ENCODE peak calls at places on chromosomes 1 and 21, in four cellular contexts. One of them, this sample, is unnamed.

GRCh38 chr1:62309906-62310305 is 9.3 kb downstream of the KANK4 start:
- DNase-seq in astrocyte of the cerebellum: no peak
- DNase-seq in fibroblast of lung: no peak
- DNase-seq in kidney epithelial cell: no peak
- DNase-seq in this sample: no peak

GRCh38 chr21:38806153-38806941 is 618 bp downstream of the ETS2 start:
- DNase-seq in astrocyte of the cerebellum: no peak
- DNase-seq in fibroblast of lung: peak; percentile 10
- DNase-seq in kidney epithelial cell: no peak
- DNase-seq in this sample: no peak

GRCh38 chr1:1806890-1807289 is 28.6 kb upstream of the NADK start:
- DNase-seq in astrocyte of the cerebellum: no peak
- DNase-seq in fibroblast of lung: peak; percentile 45
- DNase-seq in kidney epithelial cell: no peak
- DNase-seq in this sample: no peak

GRCh38 chr1:170791941-170792340 is 128.0 kb downstream of the PRRX1 start:
- DNase-seq in astrocyte of the cerebellum: no peak
- DNase-seq in fibroblast of lung: no peak
- DNase-seq in kidney epithelial cell: no peak
- DNase-seq in this sample: no peak

GRCh38 chr1:104921552-104921951 is 1171.9 kb downstream of the AMY1C start:
- DNase-seq in astrocyte of the cerebellum: peak; percentile 12
- DNase-seq in fibroblast of lung: peak; percentile 25
- DNase-seq in kidney epithelial cell: no peak
- DNase-seq in this sample: peak; percentile 75

GRCh38 chr1:53524428-53525400 is 65.5 kb downstream of the DMRTB1 start:
- DNase-seq in astrocyte of the cerebellum: no peak
- DNase-seq in fibroblast of lung: no peak
- DNase-seq in kidney epithelial cell: no peak
- DNase-seq in this sample: no peak

GRCh38 chr1:51870603-51871350 is 7.8 kb downstream of the NRDC start:
- DNase-seq in astrocyte of the cerebellum: no peak
- DNase-seq in fibroblast of lung: no peak
- DNase-seq in kidney epithelial cell: no peak
- DNase-seq in this sample: no peak

GRCh38 chr1:199691540-199691939 is 336.0 kb upstream of the NR5A2 start:
- DNase-seq in astrocyte of the cerebellum: peak; percentile 81
- DNase-seq in fibroblast of lung: peak; percentile 92
- DNase-seq in kidney epithelial cell: peak; percentile 77
- DNase-seq in this sample: peak; percentile 53

GRCh38 chr21:28421716-28422480 is 570.8 kb downstream of the LTN1 start:
- DNase-seq in astrocyte of the cerebellum: no peak
- DNase-seq in fibroblast of lung: peak; percentile 30
- DNase-seq in kidney epithelial cell: no peak
- DNase-seq in this sample: no peak

GRCh38 chr1:206540044-206540758 is 32.9 kb downstream of the RASSF5 start:
- DNase-seq in astrocyte of the cerebellum: no peak
- DNase-seq in fibroblast of lung: no peak
- DNase-seq in kidney epithelial cell: no peak
- DNase-seq in this sample: no peak

GRCh38 chr1:244349581-244350001 is 102.1 kb downstream of the ADSS2 start:
- DNase-seq in astrocyte of the cerebellum: no peak
- DNase-seq in fibroblast of lung: peak; percentile 55
- DNase-seq in kidney epithelial cell: no peak
- DNase-seq in this sample: no peak

GRCh38 chr1:5597991-5598823 is 394.0 kb downstream of the NPHP4 start:
- DNase-seq in astrocyte of the cerebellum: no peak
- DNase-seq in fibroblast of lung: no peak
- DNase-seq in kidney epithelial cell: no peak
- DNase-seq in this sample: no peak

GRCh38 chr1:179601093-179601492 is 9.5 kb downstream of the TDRD5 start:
- DNase-seq in astrocyte of the cerebellum: no peak
- DNase-seq in fibroblast of lung: no peak
- DNase-seq in kidney epithelial cell: no peak
- DNase-seq in this sample: no peak

GRCh38 chr1:209808059-209808494 is 2.1 kb upstream of the IRF6 start:
- DNase-seq in astrocyte of the cerebellum: peak; percentile 40
- DNase-seq in fibroblast of lung: peak; percentile 94
- DNase-seq in kidney epithelial cell: peak; percentile 90
- DNase-seq in this sample: peak; percentile 79

GRCh38 chr1:8711161-8711560 is 106.3 kb downstream of the RERE start:
- DNase-seq in astrocyte of the cerebellum: no peak
- DNase-seq in fibroblast of lung: peak; percentile 39
- DNase-seq in kidney epithelial cell: no peak
- DNase-seq in this sample: no peak

GRCh38 chr1:156882543-156882942 is 11.0 kb upstream of the PEAR1 start:
- DNase-seq in astrocyte of the cerebellum: no peak
- DNase-seq in fibroblast of lung: no peak
- DNase-seq in kidney epithelial cell: no peak
- DNase-seq in this sample: no peak

GRCh38 chr1:6148497-6149241 is 31.5 kb downstream of the CHD5 start:
- DNase-seq in astrocyte of the cerebellum: no peak
- DNase-seq in fibroblast of lung: no peak
- DNase-seq in kidney epithelial cell: no peak
- DNase-seq in this sample: no peak

GRCh38 chr1:204817341-204817740 is 53.3 kb upstream of the NFASC start:
- DNase-seq in astrocyte of the cerebellum: no peak
- DNase-seq in fibroblast of lung: no peak
- DNase-seq in kidney epithelial cell: no peak
- DNase-seq in this sample: no peak

GRCh38 chr1:172108494-172108893 is 267.2 kb downstream of the DNM3 start:
- DNase-seq in astrocyte of the cerebellum: no peak
- DNase-seq in fibroblast of lung: no peak
- DNase-seq in kidney epithelial cell: no peak
- DNase-seq in this sample: peak; percentile 48

GRCh38 chr1:117146570-117147340 is 25.2 kb upstream of the TRIM45 start:
- DNase-seq in astrocyte of the cerebellum: peak; percentile 85
- DNase-seq in fibroblast of lung: peak; percentile 97
- DNase-seq in kidney epithelial cell: peak; percentile 63
- DNase-seq in this sample: no peak

GRCh38 chr1:114607223-114607622 is 25.8 kb upstream of the BCAS2 start:
- DNase-seq in astrocyte of the cerebellum: no peak
- DNase-seq in fibroblast of lung: no peak
- DNase-seq in kidney epithelial cell: no peak
- DNase-seq in this sample: peak; percentile 37

GRCh38 chr21:32001390-32001789 is 128.6 kb downstream of the HUNK start:
- DNase-seq in astrocyte of the cerebellum: peak; percentile 3
- DNase-seq in fibroblast of lung: no peak
- DNase-seq in kidney epithelial cell: no peak
- DNase-seq in this sample: no peak

GRCh38 chr1:93399781-93400180 is 48.1 kb upstream of the FNBP1L start:
- DNase-seq in astrocyte of the cerebellum: no peak
- DNase-seq in fibroblast of lung: no peak
- DNase-seq in kidney epithelial cell: no peak
- DNase-seq in this sample: no peak

GRCh38 chr1:184296466-184297243 is 90.2 kb upstream of the C1orf21 start:
- DNase-seq in astrocyte of the cerebellum: peak; percentile 83
- DNase-seq in fibroblast of lung: peak; percentile 93
- DNase-seq in kidney epithelial cell: no peak
- DNase-seq in this sample: peak; percentile 99

GRCh38 chr1:164735315-164736052 is 176.5 kb downstream of the PBX1 start:
- DNase-seq in astrocyte of the cerebellum: no peak
- DNase-seq in fibroblast of lung: peak; percentile 71
- DNase-seq in kidney epithelial cell: no peak
- DNase-seq in this sample: no peak

GRCh38 chr1:181092056-181092455 is 3.6 kb downstream of the IER5 start:
- DNase-seq in astrocyte of the cerebellum: no peak
- DNase-seq in fibroblast of lung: no peak
- DNase-seq in kidney epithelial cell: no peak
- DNase-seq in this sample: no peak

DNA sequence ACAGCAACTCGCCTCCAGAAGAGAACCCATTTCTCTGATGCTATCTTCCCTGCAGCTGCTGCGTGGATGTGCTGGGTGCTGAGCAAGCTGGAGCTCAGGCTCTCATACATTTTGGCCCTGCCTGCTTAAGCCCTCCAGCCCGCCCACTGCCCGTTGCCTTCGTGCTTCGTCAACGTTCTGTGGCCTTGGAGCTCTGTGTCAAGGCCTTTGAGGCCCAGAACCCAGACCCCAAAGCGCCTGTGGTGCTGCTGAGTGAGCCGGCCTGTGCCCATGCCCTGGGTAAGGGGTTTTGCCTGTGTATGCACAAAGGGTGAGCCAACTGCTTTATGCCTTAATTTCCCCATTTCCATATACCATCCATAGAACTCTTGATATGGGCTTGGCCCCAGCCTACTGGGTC is 1.1 kb downstream of the DPH2 start:
- DNase-seq in astrocyte of the cerebellum: no peak
- DNase-seq in fibroblast of lung: no peak
- DNase-seq in kidney epithelial cell: no peak
- DNase-seq in this sample: no peak
- H3K4me3 ChIP-seq in astrocyte of the cerebellum: peak overlapping the region; percentile 96
- H3K4me3 ChIP-seq in fibroblast of lung: peak overlapping the region; percentile 97
- H3K4me3 ChIP-seq in kidney epithelial cell: no peak overlapping the region
- H3K4me3 ChIP-seq in this sample: no peak overlapping the region

GRCh38 chr1:160550572-160551034 is 27.5 kb upstream of the SLAMF6 start:
- DNase-seq in astrocyte of the cerebellum: no peak
- DNase-seq in fibroblast of lung: no peak
- DNase-seq in kidney epithelial cell: no peak
- DNase-seq in this sample: no peak
- TF ChIP-seq CTCF in astrocyte of the cerebellum: no peak
- TF ChIP-seq CTCF in fibroblast of lung: no peak
- TF ChIP-seq CTCF in kidney epithelial cell: peak; percentile 5
- TF ChIP-seq CTCF in this sample: no peak

DNA sequence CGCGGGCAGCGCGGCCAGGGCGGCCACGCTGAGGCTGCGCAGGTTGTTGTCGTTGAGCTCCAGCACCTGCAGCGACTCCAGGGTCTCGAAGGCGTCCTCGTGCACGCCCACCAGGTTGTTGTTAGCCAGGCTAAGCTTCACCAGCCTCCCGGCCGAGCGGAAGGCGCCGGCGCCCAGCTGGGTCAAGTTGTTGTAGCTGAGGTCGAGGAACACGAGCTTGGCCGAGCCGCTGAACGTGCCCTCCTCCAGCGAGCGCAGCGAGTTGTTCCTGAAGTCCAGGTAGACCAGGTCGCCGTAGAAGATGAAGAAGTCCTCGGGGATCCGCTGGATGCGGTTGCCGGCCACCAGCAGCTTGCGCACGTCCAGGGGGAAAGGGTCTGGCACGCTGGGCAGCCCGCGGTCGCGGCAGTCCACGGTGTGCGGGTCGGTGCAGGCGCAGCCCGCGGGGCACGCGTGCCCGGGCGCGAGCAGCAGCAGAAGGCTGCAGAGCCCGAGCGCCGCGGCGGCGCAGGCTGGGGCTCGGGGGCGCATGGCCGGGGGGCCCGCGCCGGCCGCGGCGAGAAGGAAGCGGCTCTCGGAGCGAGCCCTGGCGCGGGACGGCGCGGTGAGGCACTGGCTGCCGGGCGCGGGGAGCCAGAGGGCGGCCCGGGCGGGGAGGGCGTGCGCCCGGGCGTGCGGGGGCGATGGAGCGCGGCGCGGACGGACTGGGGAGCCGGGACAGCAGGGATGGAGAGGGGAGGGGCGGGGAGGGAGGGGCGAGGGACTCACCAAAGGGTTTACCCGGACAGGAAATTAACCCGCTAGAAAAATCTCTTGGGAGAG is 529 bp downstream of the LRRC38 start:
- DNase-seq in astrocyte of the cerebellum: no peak
- DNase-seq in fibroblast of lung: no peak
- DNase-seq in kidney epithelial cell: no peak
- DNase-seq in this sample: no peak
- H3K4me3 ChIP-seq in astrocyte of the cerebellum: no peak overlapping the region
- H3K4me3 ChIP-seq in fibroblast of lung: no peak overlapping the region
- H3K4me3 ChIP-seq in kidney epithelial cell: no peak overlapping the region
- H3K4me3 ChIP-seq in this sample: no peak overlapping the region

GRCh38 chr1:26759531-26759930 is 28.2 kb upstream of the PIGV start:
- DNase-seq in astrocyte of the cerebellum: no peak
- DNase-seq in fibroblast of lung: no peak
- DNase-seq in kidney epithelial cell: no peak
- DNase-seq in this sample: no peak

GRCh38 chr1:26758358-26758757 is 29.4 kb upstream of the PIGV start:
- DNase-seq in astrocyte of the cerebellum: no peak
- DNase-seq in fibroblast of lung: no peak
- DNase-seq in kidney epithelial cell: no peak
- DNase-seq in this sample: no peak

GRCh38 chr1:26761217-26761616 is 26.5 kb upstream of the PIGV start:
- DNase-seq in astrocyte of the cerebellum: no peak
- DNase-seq in fibroblast of lung: no peak
- DNase-seq in kidney epithelial cell: no peak
- DNase-seq in this sample: no peak
- TF ChIP-seq CTCF in astrocyte of the cerebellum: no peak
- TF ChIP-seq CTCF in fibroblast of lung: no peak
- TF ChIP-seq CTCF in kidney epithelial cell: peak; percentile 10
- TF ChIP-seq CTCF in this sample: peak; percentile 4

GRCh38 chr1:26856181-26856580 is 6.8 kb upstream of the SFN start:
- DNase-seq in astrocyte of the cerebellum: no peak
- DNase-seq in fibroblast of lung: no peak
- DNase-seq in kidney epithelial cell: no peak
- DNase-seq in this sample: no peak
- H3K4me3 ChIP-seq in astrocyte of the cerebellum: no peak overlapping the region
- H3K4me3 ChIP-seq in fibroblast of lung: no peak overlapping the region
- H3K4me3 ChIP-seq in kidney epithelial cell: no peak overlapping the region
- H3K4me3 ChIP-seq in this sample: no peak overlapping the region

GRCh38 chr1:3017440-3018050 is 3.7 kb upstream of the ACTRT2 start:
- DNase-seq in astrocyte of the cerebellum: no peak
- DNase-seq in fibroblast of lung: no peak
- DNase-seq in kidney epithelial cell: no peak
- DNase-seq in this sample: no peak

GRCh38 chr1:3016641-3017439 is 4.4 kb upstream of the ACTRT2 start:
- DNase-seq in astrocyte of the cerebellum: no peak
- DNase-seq in fibroblast of lung: no peak
- DNase-seq in kidney epithelial cell: no peak
- DNase-seq in this sample: no peak

GRCh38 chr1:3019007-3019515 is 2.2 kb upstream of the ACTRT2 start:
- DNase-seq in astrocyte of the cerebellum: no peak
- DNase-seq in fibroblast of lung: no peak
- DNase-seq in kidney epithelial cell: no peak
- DNase-seq in this sample: no peak

GRCh38 chr1:3018576-3018975 is 2.7 kb upstream of the ACTRT2 start:
- DNase-seq in astrocyte of the cerebellum: no peak
- DNase-seq in fibroblast of lung: no peak
- DNase-seq in kidney epithelial cell: no peak
- DNase-seq in this sample: no peak

GRCh38 chr1:3018051-3018471 is 3.2 kb upstream of the ACTRT2 start:
- DNase-seq in astrocyte of the cerebellum: no peak
- DNase-seq in fibroblast of lung: no peak
- DNase-seq in kidney epithelial cell: no peak
- DNase-seq in this sample: no peak
- TF ChIP-seq CTCF in astrocyte of the cerebellum: no peak
- TF ChIP-seq CTCF in fibroblast of lung: no peak
- TF ChIP-seq CTCF in kidney epithelial cell: no peak
- TF ChIP-seq CTCF in this sample: no peak

GRCh38 chr21:45016031-45016430 is 58.3 kb upstream of the ADARB1 start:
- DNase-seq in astrocyte of the cerebellum: no peak
- DNase-seq in fibroblast of lung: no peak
- DNase-seq in kidney epithelial cell: no peak
- DNase-seq in this sample: no peak
- H3K4me3 ChIP-seq in astrocyte of the cerebellum: no peak overlapping the region
- H3K4me3 ChIP-seq in fibroblast of lung: no peak overlapping the region
- H3K4me3 ChIP-seq in kidney epithelial cell: no peak overlapping the region
- H3K4me3 ChIP-seq in this sample: no peak overlapping the region

This sample was measured in retinal pigment epithelial cell.